ENCODE peak calls at places on chromosome 7, in eight cellular contexts. One of them, this sample, is unnamed.
A peak's percentile ranks its signal among the peaks of the same experiment; 100 is the strongest.

GRCh38 chr7:114148779-114149178 is 230.0 kb upstream of the PPP1R3A start:
- DNase-seq in body of pancreas: no peak
- DNase-seq in A549: no peak
- DNase-seq in esophagus squamous epithelium: no peak
- DNase-seq in adrenal gland: no peak
- DNase-seq in endothelial cell of umbilical vein: no peak
- DNase-seq in IMR-90: no peak
- DNase-seq in ovary: no peak
- DNase-seq in this sample: no peak

GRCh38 chr7:151125459-151125834 is 39.2 kb downstream of the AGAP3 start:
- DNase-seq in body of pancreas: no peak
- DNase-seq in A549: no peak
- DNase-seq in esophagus squamous epithelium: no peak
- DNase-seq in adrenal gland: no peak
- DNase-seq in endothelial cell of umbilical vein: no peak
- DNase-seq in IMR-90: no peak
- DNase-seq in ovary: no peak
- DNase-seq in this sample: peak; percentile 69

GRCh38 chr7:18570890-18571478 is 75.4 kb downstream of the HDAC9 start:
- DNase-seq in body of pancreas: no peak
- DNase-seq in A549: peak; percentile 3
- DNase-seq in esophagus squamous epithelium: no peak
- DNase-seq in adrenal gland: no peak
- DNase-seq in endothelial cell of umbilical vein: peak; percentile 72
- DNase-seq in IMR-90: peak; percentile 42
- DNase-seq in ovary: no peak
- DNase-seq in this sample: no peak

GRCh38 chr7:82700739-82701138 is 257.2 kb upstream of the CACNA2D1 start:
- DNase-seq in body of pancreas: no peak
- DNase-seq in A549: no peak
- DNase-seq in esophagus squamous epithelium: no peak
- DNase-seq in adrenal gland: no peak
- DNase-seq in endothelial cell of umbilical vein: no peak
- DNase-seq in IMR-90: no peak
- DNase-seq in ovary: no peak
- DNase-seq in this sample: no peak

GRCh38 chr7:130669051-130669700 is 628 bp upstream of the COPG2 start:
- DNase-seq in body of pancreas: no peak
- DNase-seq in A549: no peak
- DNase-seq in esophagus squamous epithelium: no peak
- DNase-seq in adrenal gland: no peak
- DNase-seq in endothelial cell of umbilical vein: no peak
- DNase-seq in IMR-90: peak; percentile 13
- DNase-seq in ovary: no peak
- DNase-seq in this sample: no peak

GRCh38 chr7:81618400-81619014 is 151.3 kb downstream of the HGF start:
- DNase-seq in body of pancreas: no peak
- DNase-seq in A549: peak; percentile 27
- DNase-seq in esophagus squamous epithelium: no peak
- DNase-seq in adrenal gland: no peak
- DNase-seq in endothelial cell of umbilical vein: peak; percentile 86
- DNase-seq in IMR-90: peak; percentile 98
- DNase-seq in ovary: no peak
- DNase-seq in this sample: no peak

GRCh38 chr7:67392596-67393438 is 396.2 kb downstream of the TYW1 start:
- DNase-seq in body of pancreas: no peak
- DNase-seq in A549: no peak
- DNase-seq in esophagus squamous epithelium: no peak
- DNase-seq in adrenal gland: no peak
- DNase-seq in endothelial cell of umbilical vein: no peak
- DNase-seq in IMR-90: no peak
- DNase-seq in ovary: no peak
- DNase-seq in this sample: no peak

GRCh38 chr7:13028036-13028730 is 340.8 kb downstream of the ARL4A start:
- DNase-seq in body of pancreas: no peak
- DNase-seq in A549: no peak
- DNase-seq in esophagus squamous epithelium: no peak
- DNase-seq in adrenal gland: no peak
- DNase-seq in endothelial cell of umbilical vein: peak; percentile 88
- DNase-seq in IMR-90: no peak
- DNase-seq in ovary: no peak
- DNase-seq in this sample: no peak

GRCh38 chr7:33601884-33602283 is 303.5 kb upstream of the BMPER start:
- DNase-seq in body of pancreas: no peak
- DNase-seq in A549: no peak
- DNase-seq in esophagus squamous epithelium: no peak
- DNase-seq in adrenal gland: no peak
- DNase-seq in endothelial cell of umbilical vein: no peak
- DNase-seq in IMR-90: no peak
- DNase-seq in ovary: no peak
- DNase-seq in this sample: no peak

GRCh38 chr7:27868117-27868516 is 128.2 kb downstream of the TAX1BP1 start:
- DNase-seq in body of pancreas: no peak
- DNase-seq in A549: no peak
- DNase-seq in esophagus squamous epithelium: no peak
- DNase-seq in adrenal gland: no peak
- DNase-seq in endothelial cell of umbilical vein: no peak
- DNase-seq in IMR-90: peak; percentile 29
- DNase-seq in ovary: no peak
- DNase-seq in this sample: no peak

GRCh38 chr7:110105840-110106239 is 985.1 kb upstream of the LRRN3 start:
- DNase-seq in body of pancreas: no peak
- DNase-seq in A549: no peak
- DNase-seq in esophagus squamous epithelium: no peak
- DNase-seq in adrenal gland: no peak
- DNase-seq in endothelial cell of umbilical vein: no peak
- DNase-seq in IMR-90: no peak
- DNase-seq in ovary: no peak
- DNase-seq in this sample: no peak

GRCh38 chr7:45026013-45026412 is 26.0 kb downstream of the CCM2 start:
- DNase-seq in body of pancreas: no peak
- DNase-seq in A549: no peak
- DNase-seq in esophagus squamous epithelium: no peak
- DNase-seq in adrenal gland: no peak
- DNase-seq in endothelial cell of umbilical vein: no peak
- DNase-seq in IMR-90: no peak
- DNase-seq in ovary: no peak
- DNase-seq in this sample: no peak

GRCh38 chr7:151428393-151429231 is 11.3 kb downstream of the CRYGN start:
- DNase-seq in body of pancreas: no peak
- DNase-seq in A549: no peak
- DNase-seq in esophagus squamous epithelium: no peak
- DNase-seq in adrenal gland: no peak
- DNase-seq in endothelial cell of umbilical vein: no peak
- DNase-seq in IMR-90: peak; percentile 75
- DNase-seq in ovary: peak; percentile 54
- DNase-seq in this sample: no peak

GRCh38 chr7:5586279-5586962 is 162.8 kb upstream of the TNRC18 start:
- DNase-seq in body of pancreas: no peak
- DNase-seq in A549: no peak
- DNase-seq in esophagus squamous epithelium: no peak
- DNase-seq in adrenal gland: no peak
- DNase-seq in endothelial cell of umbilical vein: no peak
- DNase-seq in IMR-90: no peak
- DNase-seq in ovary: no peak
- DNase-seq in this sample: peak; percentile 49

GRCh38 chr7:50682079-50682478 is 100.6 kb downstream of the GRB10 start:
- DNase-seq in body of pancreas: no peak
- DNase-seq in A549: no peak
- DNase-seq in esophagus squamous epithelium: no peak
- DNase-seq in adrenal gland: peak; percentile 31
- DNase-seq in endothelial cell of umbilical vein: peak; percentile 64
- DNase-seq in IMR-90: no peak
- DNase-seq in ovary: no peak
- DNase-seq in this sample: no peak

GRCh38 chr7:156019308-156019707 is 207.0 kb upstream of the SHH start:
- DNase-seq in body of pancreas: no peak
- DNase-seq in A549: no peak
- DNase-seq in esophagus squamous epithelium: no peak
- DNase-seq in adrenal gland: no peak
- DNase-seq in endothelial cell of umbilical vein: no peak
- DNase-seq in IMR-90: no peak
- DNase-seq in ovary: no peak
- DNase-seq in this sample: no peak

DNA sequence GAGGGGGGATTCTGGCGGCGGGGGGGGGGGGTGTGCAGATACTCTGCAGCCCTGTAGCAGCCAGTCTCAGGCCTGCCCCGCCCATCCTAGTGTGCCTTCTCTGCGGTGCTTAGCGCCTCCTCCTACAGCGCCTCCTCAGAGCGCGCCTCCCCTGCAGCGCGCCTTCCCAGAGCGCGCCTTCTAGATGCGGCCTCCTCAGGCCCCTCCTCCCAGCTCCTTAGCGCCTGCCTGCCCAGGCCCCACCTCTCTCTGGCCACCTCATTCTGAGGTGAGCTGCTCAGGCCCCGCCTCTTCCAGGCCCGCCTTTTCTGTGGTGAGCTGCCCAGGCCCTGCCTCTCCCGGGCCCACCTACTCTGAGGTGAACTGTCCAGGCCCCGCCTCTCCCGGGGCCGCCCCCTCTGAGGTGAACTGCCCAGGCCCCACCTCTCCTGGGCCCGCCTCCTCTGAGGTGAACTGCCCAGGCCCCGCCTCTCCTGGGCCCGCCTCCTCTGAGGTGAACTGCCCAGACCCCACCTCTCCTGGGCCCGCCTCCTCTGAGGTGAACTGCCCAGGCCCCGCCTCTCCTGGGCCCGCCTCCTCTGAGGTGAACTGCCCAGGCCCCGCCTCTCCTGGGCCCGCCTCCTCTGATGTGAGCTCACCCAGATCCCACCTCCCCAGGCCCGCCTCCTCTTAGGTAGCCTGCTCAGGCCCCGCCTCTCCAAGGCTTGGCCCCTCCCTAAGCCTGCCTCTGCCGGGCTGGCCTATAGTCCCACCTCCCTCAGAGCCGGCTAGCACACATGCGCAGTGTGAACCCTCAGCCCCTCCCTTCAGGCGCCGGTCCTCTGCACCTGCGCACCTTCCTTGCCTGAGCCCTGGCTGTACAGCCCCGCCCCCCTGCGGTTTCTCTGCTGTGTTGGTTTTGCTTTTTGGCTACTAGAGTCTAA is 2.1 kb upstream of the SGCE start:
- DNase-seq in body of pancreas: peak; percentile 98
- DNase-seq in A549: peak; percentile 36
- DNase-seq in esophagus squamous epithelium: peak; percentile 83
- DNase-seq in adrenal gland: peak; percentile 97
- DNase-seq in endothelial cell of umbilical vein: peak; percentile 95
- DNase-seq in IMR-90: peak; percentile 90
- DNase-seq in ovary: peak; percentile 97
- DNase-seq in this sample: peak; percentile 92
- TF ChIP-seq POLR2A in body of pancreas: peak; percentile 32
- TF ChIP-seq POLR2A in A549: no peak
- TF ChIP-seq POLR2A in esophagus squamous epithelium: no peak
- TF ChIP-seq POLR2A in adrenal gland: peak; percentile 62
- TF ChIP-seq POLR2A in endothelial cell of umbilical vein: no peak
- TF ChIP-seq POLR2A in IMR-90: no peak
- TF ChIP-seq POLR2A in ovary: no peak
- TF ChIP-seq POLR2A in this sample: no peak

GRCh38 chr7:106110238-106110560 is 1.9 kb downstream of the SYPL1 start:
- DNase-seq in body of pancreas: no peak
- DNase-seq in A549: no peak
- DNase-seq in esophagus squamous epithelium: no peak
- DNase-seq in adrenal gland: no peak
- DNase-seq in endothelial cell of umbilical vein: peak; percentile 15
- DNase-seq in IMR-90: no peak
- DNase-seq in ovary: no peak
- DNase-seq in this sample: no peak
- H3K4me3 ChIP-seq in body of pancreas: no peak overlapping the region
- H3K4me3 ChIP-seq in A549: no peak overlapping the region
- H3K4me3 ChIP-seq in esophagus squamous epithelium: peak overlapping the region; percentile 79
- H3K4me3 ChIP-seq in adrenal gland: peak overlapping the region; percentile 92
- H3K4me3 ChIP-seq in endothelial cell of umbilical vein: no peak overlapping the region
- H3K4me3 ChIP-seq in IMR-90: no peak overlapping the region
- H3K4me3 ChIP-seq in ovary: peak overlapping the region; percentile 71
- H3K4me3 ChIP-seq in this sample: no peak overlapping the region

GRCh38 chr7:2263176-2263575 is 21.1 kb downstream of the NUDT1 start:
- DNase-seq in body of pancreas: no peak
- DNase-seq in A549: no peak
- DNase-seq in esophagus squamous epithelium: no peak
- DNase-seq in adrenal gland: no peak
- DNase-seq in endothelial cell of umbilical vein: no peak
- DNase-seq in IMR-90: no peak
- DNase-seq in ovary: no peak
- DNase-seq in this sample: no peak
- TF ChIP-seq CTCF in body of pancreas: no peak
- TF ChIP-seq CTCF in A549: no peak
- TF ChIP-seq CTCF in esophagus squamous epithelium: no peak
- TF ChIP-seq CTCF in adrenal gland: no peak
- TF ChIP-seq CTCF in endothelial cell of umbilical vein: no peak
- TF ChIP-seq CTCF in IMR-90: no peak
- TF ChIP-seq CTCF in ovary: no peak
- TF ChIP-seq CTCF in this sample: no peak

GRCh38 chr7:158175779-158176178 is 411.8 kb downstream of the PTPRN2 start:
- DNase-seq in body of pancreas: no peak
- DNase-seq in A549: no peak
- DNase-seq in esophagus squamous epithelium: no peak
- DNase-seq in adrenal gland: no peak
- DNase-seq in endothelial cell of umbilical vein: no peak
- DNase-seq in IMR-90: no peak
- DNase-seq in ovary: no peak
- DNase-seq in this sample: no peak

GRCh38 chr7:158174947-158175346 is 412.7 kb downstream of the PTPRN2 start:
- DNase-seq in body of pancreas: no peak
- DNase-seq in A549: no peak
- DNase-seq in esophagus squamous epithelium: no peak
- DNase-seq in adrenal gland: no peak
- DNase-seq in endothelial cell of umbilical vein: no peak
- DNase-seq in IMR-90: no peak
- DNase-seq in ovary: no peak
- DNase-seq in this sample: no peak

DNA sequence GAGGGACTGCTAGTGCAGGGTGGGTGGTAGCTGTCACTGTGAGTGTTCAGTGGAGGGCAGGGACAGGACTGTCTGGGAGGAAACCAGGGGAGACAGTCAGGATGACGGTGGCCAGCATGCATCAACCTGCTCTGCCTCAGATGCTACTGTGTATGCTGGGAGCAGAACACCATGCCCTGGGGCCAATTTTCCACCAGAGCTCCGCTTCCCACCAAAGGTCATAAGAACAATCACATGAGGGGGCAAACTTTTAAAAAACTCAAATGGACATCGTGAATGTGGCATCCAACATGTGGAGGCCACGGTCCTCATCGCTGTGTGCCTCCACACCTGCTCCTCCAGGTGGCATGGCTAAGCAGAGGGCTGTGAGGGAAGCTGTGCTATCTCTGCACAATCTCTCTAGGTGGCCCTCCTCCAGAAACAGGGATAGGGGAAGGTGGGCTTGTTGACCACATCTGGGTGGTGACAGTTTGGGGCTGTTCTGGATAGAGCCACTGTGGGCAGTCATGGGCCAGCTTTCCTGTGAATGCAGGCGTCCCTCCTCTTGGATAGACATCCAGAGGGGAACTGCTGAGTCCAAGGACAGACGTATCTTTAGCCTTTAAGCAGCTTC is 411.0 kb downstream of the PTPRN2 start:
- DNase-seq in body of pancreas: no peak
- DNase-seq in A549: no peak
- DNase-seq in esophagus squamous epithelium: no peak
- DNase-seq in adrenal gland: no peak
- DNase-seq in endothelial cell of umbilical vein: no peak
- DNase-seq in IMR-90: no peak
- DNase-seq in ovary: no peak
- DNase-seq in this sample: no peak
- TF ChIP-seq POLR2A in body of pancreas: no peak
- TF ChIP-seq POLR2A in A549: no peak
- TF ChIP-seq POLR2A in esophagus squamous epithelium: no peak
- TF ChIP-seq POLR2A in adrenal gland: no peak
- TF ChIP-seq POLR2A in endothelial cell of umbilical vein: no peak
- TF ChIP-seq POLR2A in IMR-90: no peak
- TF ChIP-seq POLR2A in ovary: no peak
- TF ChIP-seq POLR2A in this sample: no peak